ENCODE peak calls at places on chromosome 13, in nine cellular contexts. One of them, this sample, is unnamed.

GRCh38 chr13:44219808-44220544 is 153.6 kb upstream of the SERP2 start:
- DNase-seq in stimulated activated CD4-positive, alpha-beta T cell treated with anti-CD3 and anti-CD28 coated beads, Interleukin-1b, Interleukin-23, amount 100 ng/mL, for 24 hours: no peak
- DNase-seq in progenitor cell of endocrine pancreas: no peak
- DNase-seq in activated CD8-positive, alpha-beta memory T cell treated with anti-CD3 and anti-CD28 coated beads, Interleukin-2, amount 50 U/mL, for 48 hours: no peak
- DNase-seq in hepatocyte: no peak
- DNase-seq in HuH-7.5: no peak
- DNase-seq in psoas muscle: no peak
- DNase-seq in T-helper 2 cell: no peak
- DNase-seq in EL: peak; percentile 16
- DNase-seq in this sample: peak; percentile 47

GRCh38 chr13:33937373-33938087 is 119.6 kb downstream of the RFC3 start:
- DNase-seq in stimulated activated CD4-positive, alpha-beta T cell treated with anti-CD3 and anti-CD28 coated beads, Interleukin-1b, Interleukin-23, amount 100 ng/mL, for 24 hours: no peak
- DNase-seq in progenitor cell of endocrine pancreas: no peak
- DNase-seq in activated CD8-positive, alpha-beta memory T cell treated with anti-CD3 and anti-CD28 coated beads, Interleukin-2, amount 50 U/mL, for 48 hours: no peak
- DNase-seq in hepatocyte: no peak
- DNase-seq in HuH-7.5: no peak
- DNase-seq in psoas muscle: no peak
- DNase-seq in T-helper 2 cell: no peak
- DNase-seq in EL: no peak
- DNase-seq in this sample: no peak

GRCh38 chr13:47678201-47678963 is 322.7 kb downstream of the SUCLA2 start:
- DNase-seq in stimulated activated CD4-positive, alpha-beta T cell treated with anti-CD3 and anti-CD28 coated beads, Interleukin-1b, Interleukin-23, amount 100 ng/mL, for 24 hours: no peak
- DNase-seq in progenitor cell of endocrine pancreas: no peak
- DNase-seq in activated CD8-positive, alpha-beta memory T cell treated with anti-CD3 and anti-CD28 coated beads, Interleukin-2, amount 50 U/mL, for 48 hours: no peak
- DNase-seq in hepatocyte: no peak
- DNase-seq in HuH-7.5: no peak
- DNase-seq in psoas muscle: no peak
- DNase-seq in T-helper 2 cell: no peak
- DNase-seq in EL: no peak
- DNase-seq in this sample: no peak

GRCh38 chr13:50529154-50529882 is 314.2 kb downstream of the DLEU7 start:
- DNase-seq in stimulated activated CD4-positive, alpha-beta T cell treated with anti-CD3 and anti-CD28 coated beads, Interleukin-1b, Interleukin-23, amount 100 ng/mL, for 24 hours: no peak
- DNase-seq in progenitor cell of endocrine pancreas: no peak
- DNase-seq in activated CD8-positive, alpha-beta memory T cell treated with anti-CD3 and anti-CD28 coated beads, Interleukin-2, amount 50 U/mL, for 48 hours: no peak
- DNase-seq in hepatocyte: peak; percentile 45
- DNase-seq in HuH-7.5: no peak
- DNase-seq in psoas muscle: peak; percentile 90
- DNase-seq in T-helper 2 cell: no peak
- DNase-seq in EL: no peak
- DNase-seq in this sample: no peak

GRCh38 chr13:72774019-72774418 is 7.7 kb downstream of the DIS3 start:
- DNase-seq in stimulated activated CD4-positive, alpha-beta T cell treated with anti-CD3 and anti-CD28 coated beads, Interleukin-1b, Interleukin-23, amount 100 ng/mL, for 24 hours: no peak
- DNase-seq in progenitor cell of endocrine pancreas: no peak
- DNase-seq in activated CD8-positive, alpha-beta memory T cell treated with anti-CD3 and anti-CD28 coated beads, Interleukin-2, amount 50 U/mL, for 48 hours: no peak
- DNase-seq in hepatocyte: no peak
- DNase-seq in HuH-7.5: no peak
- DNase-seq in psoas muscle: no peak
- DNase-seq in T-helper 2 cell: no peak
- DNase-seq in EL: peak; percentile 9
- DNase-seq in this sample: peak; percentile 82

GRCh38 chr13:47455581-47455980 is 545.5 kb downstream of the SUCLA2 start:
- DNase-seq in stimulated activated CD4-positive, alpha-beta T cell treated with anti-CD3 and anti-CD28 coated beads, Interleukin-1b, Interleukin-23, amount 100 ng/mL, for 24 hours: no peak
- DNase-seq in progenitor cell of endocrine pancreas: no peak
- DNase-seq in activated CD8-positive, alpha-beta memory T cell treated with anti-CD3 and anti-CD28 coated beads, Interleukin-2, amount 50 U/mL, for 48 hours: no peak
- DNase-seq in hepatocyte: no peak
- DNase-seq in HuH-7.5: no peak
- DNase-seq in psoas muscle: no peak
- DNase-seq in T-helper 2 cell: no peak
- DNase-seq in EL: peak; percentile 37
- DNase-seq in this sample: no peak

GRCh38 chr13:26513931-26514330 is 43.6 kb upstream of the WASF3 start:
- DNase-seq in stimulated activated CD4-positive, alpha-beta T cell treated with anti-CD3 and anti-CD28 coated beads, Interleukin-1b, Interleukin-23, amount 100 ng/mL, for 24 hours: no peak
- DNase-seq in progenitor cell of endocrine pancreas: no peak
- DNase-seq in activated CD8-positive, alpha-beta memory T cell treated with anti-CD3 and anti-CD28 coated beads, Interleukin-2, amount 50 U/mL, for 48 hours: no peak
- DNase-seq in hepatocyte: no peak
- DNase-seq in HuH-7.5: no peak
- DNase-seq in psoas muscle: no peak
- DNase-seq in T-helper 2 cell: no peak
- DNase-seq in EL: no peak
- DNase-seq in this sample: no peak

GRCh38 chr13:25798998-25799397 is 252.8 kb downstream of the SHISA2 start:
- DNase-seq in stimulated activated CD4-positive, alpha-beta T cell treated with anti-CD3 and anti-CD28 coated beads, Interleukin-1b, Interleukin-23, amount 100 ng/mL, for 24 hours: no peak
- DNase-seq in progenitor cell of endocrine pancreas: no peak
- DNase-seq in activated CD8-positive, alpha-beta memory T cell treated with anti-CD3 and anti-CD28 coated beads, Interleukin-2, amount 50 U/mL, for 48 hours: no peak
- DNase-seq in hepatocyte: no peak
- DNase-seq in HuH-7.5: no peak
- DNase-seq in psoas muscle: no peak
- DNase-seq in T-helper 2 cell: no peak
- DNase-seq in EL: no peak
- DNase-seq in this sample: no peak

GRCh38 chr13:97275265-97275664 is 53.1 kb downstream of the MBNL2 start:
- DNase-seq in stimulated activated CD4-positive, alpha-beta T cell treated with anti-CD3 and anti-CD28 coated beads, Interleukin-1b, Interleukin-23, amount 100 ng/mL, for 24 hours: no peak
- DNase-seq in progenitor cell of endocrine pancreas: no peak
- DNase-seq in activated CD8-positive, alpha-beta memory T cell treated with anti-CD3 and anti-CD28 coated beads, Interleukin-2, amount 50 U/mL, for 48 hours: no peak
- DNase-seq in hepatocyte: peak; percentile 41
- DNase-seq in HuH-7.5: no peak
- DNase-seq in psoas muscle: no peak
- DNase-seq in T-helper 2 cell: no peak
- DNase-seq in EL: peak; percentile 90
- DNase-seq in this sample: peak; percentile 90

GRCh38 chr13:88800505-88800904 is 1129.3 kb downstream of the SLITRK5 start:
- DNase-seq in stimulated activated CD4-positive, alpha-beta T cell treated with anti-CD3 and anti-CD28 coated beads, Interleukin-1b, Interleukin-23, amount 100 ng/mL, for 24 hours: no peak
- DNase-seq in progenitor cell of endocrine pancreas: no peak
- DNase-seq in activated CD8-positive, alpha-beta memory T cell treated with anti-CD3 and anti-CD28 coated beads, Interleukin-2, amount 50 U/mL, for 48 hours: no peak
- DNase-seq in hepatocyte: no peak
- DNase-seq in HuH-7.5: no peak
- DNase-seq in psoas muscle: no peak
- DNase-seq in T-helper 2 cell: no peak
- DNase-seq in EL: no peak
- DNase-seq in this sample: no peak